ENCODE peak calls at places on chromosomes 4 and X, in eight cellular contexts. B is endodermal cell, Q is pancreas, J is IMR-90, M is mesenchymal stem cell, W is endothelial cell of umbilical vein, T is hepatocyte, Z is DND-41. V is an unnamed sample. For H3K4me1, the result is how much of the 10 kb centered on the place peaks cover.

GRCh38 chr4:5710962-5711478 is at the start of gene EVC:
- DNase-seq in Q (peak), Z (no peak), M (peak), B (peak), T (peak), W (peak), J (peak), V (no peak)

GRCh38 chr4:81572398-81572797 is 100.7 kb upstream of the RASGEF1B start:
- DNase-seq in W (no peak), Z (no peak), M (no peak), B (no peak), J (no peak), Q (no peak), T (no peak), V (no peak)

GRCh38 chr4:4490041-4490440 is 51.8 kb downstream of the STX18 start:
- DNase-seq in W (no peak), Q (no peak), T (no peak), J (peak), B (no peak), Z (no peak), M (peak), V (no peak)

GRCh38 chr4:87985097-87985886 is 9.8 kb downstream of the SPP1 start:
- DNase-seq in T (peak), J (peak), Q (peak), W (peak), M (peak), Z (peak), B (peak), V (peak)

GRCh38 chr4:10032625-10033024 is 11.3 kb upstream of the SLC2A9 start:
- DNase-seq in W (no peak), B (peak), M (no peak), J (peak), T (no peak), Z (no peak), Q (no peak), V (no peak)

GRCh38 chr4:170979736-170980135 is 833.5 kb upstream of the GALNTL6 start:
- DNase-seq in J (no peak), Z (no peak), M (peak), T (peak), Q (no peak), B (peak), W (no peak), V (no peak)

GRCh38 chrX:19156223-19156622 is 34.0 kb upstream of the ADGRG2 start:
- DNase-seq in Z (no peak), J (no peak), T (no peak), B (peak), M (no peak), W (no peak), Q (no peak), V (no peak)

GRCh38 chr4:883377-884095 is 48.6 kb downstream of the GAK start:
- DNase-seq in W (no peak), J (no peak), B (no peak), T (no peak), M (no peak), Q (no peak), Z (no peak), V (no peak)

GRCh38 chrX:65668362-65669310 is 1.2 kb downstream of the MSN start:
- DNase-seq in T (peak), M (peak), B (peak), W (peak), Q (peak), Z (peak), J (peak), V (peak)

GRCh38 chrX:118975831-118976598 is 1.6 kb downstream of the LONRF3 start:
- DNase-seq in T (peak), W (peak), B (peak), Q (peak), J (peak), Z (no peak), M (peak), V (peak)

GRCh38 chr4:171142639-171143038 is 670.6 kb upstream of the GALNTL6 start:
- DNase-seq in B (no peak), M (no peak), W (no peak), Q (no peak), T (no peak), Z (no peak), J (no peak), V (no peak)

GRCh38 chrX:70360366-70360765 is 62.7 kb upstream of the GDPD2 start:
- DNase-seq in Q (no peak), W (no peak), Z (no peak), B (no peak), J (no peak), T (no peak), M (no peak), V (no peak)

GRCh38 chr4:10063544-10064300 is 42.4 kb upstream of the SLC2A9 start:
- DNase-seq in W (peak), J (peak), M (peak), Q (no peak), Z (no peak), B (peak), T (peak), V (no peak)

GRCh38 chr4:185504098-185505047 is 30.9 kb downstream of the PDLIM3 start:
- DNase-seq in W (no peak), Z (no peak), B (no peak), T (no peak), J (peak), M (peak), Q (no peak), V (no peak)

GRCh38 chrX:116240446-116240845 is 69.9 kb downstream of the AGTR2 start:
- DNase-seq in W (no peak), B (no peak), Q (no peak), J (no peak), Z (no peak), T (no peak), M (no peak), V (no peak)

GRCh38 chr4:53658029-53658428 is 66.7 kb upstream of the LNX1 start:
- DNase-seq in B (no peak), M (no peak), T (no peak), Q (no peak), W (no peak), Z (no peak), J (no peak), V (no peak)

GRCh38 chr4:71147261-71147660 is 153.8 kb downstream of the DCK start:
- DNase-seq in M (no peak), J (peak), W (no peak), B (no peak), Q (no peak), T (no peak), Z (no peak), V (no peak)

GRCh38 chr4:37835031-37835430 is 8.5 kb downstream of the PGM2 start:
- DNase-seq in M (no peak), J (no peak), T (no peak), B (no peak), Q (no peak), W (no peak), Z (no peak), V (no peak)

GRCh38 chrX:153449306-153450113 is 3.7 kb upstream of the TREX2 start:
- DNase-seq in T (peak), W (no peak), M (no peak), J (no peak), Q (peak), B (no peak), Z (no peak), V (no peak)

GRCh38 chrX:88425739-88426138 is 321.3 kb upstream of the CPXCR1 start:
- DNase-seq in Z (no peak), B (no peak), M (no peak), T (peak), Q (no peak), J (no peak), W (peak), V (no peak)

GRCh38 chrX:96538104-96538725 is 146.4 kb upstream of the DIAPH2 start:
- DNase-seq in M (no peak), B (peak), J (no peak), W (no peak), Q (no peak), Z (no peak), T (no peak), V (no peak)

GRCh38 chrX:133415276-133416105 is at the start of gene GPC4:
- DNase-seq in M (peak), J (no peak), W (no peak), Z (peak), B (peak), T (peak), Q (peak), V (no peak)

GRCh38 chr4:8200302-8200975 is 1.3 kb downstream of the SH3TC1 start:
- DNase-seq in B (no peak), T (peak), Z (no peak), W (peak), M (peak), J (peak), Q (peak), V (peak)

GRCh38 chrX:80246273-80246672 is 174.0 kb upstream of the TENT5D start:
- DNase-seq in Z (no peak), M (no peak), Q (no peak), J (no peak), T (no peak), W (no peak), B (no peak), V (no peak)

GRCh38 chrX:152926279-152926678 is 28.4 kb downstream of the ZNF185 start:
- DNase-seq in T (peak), J (peak), M (peak), W (peak), B (peak), Q (no peak), Z (peak), V (peak)

GRCh38 chr4:100357542-100357941 is 160.3 kb downstream of the EMCN start:
- DNase-seq in W (no peak), J (no peak), B (no peak), T (no peak), Q (no peak), M (no peak), Z (no peak), V (no peak)

GRCh38 chrX:15395794-15396193 is 11.6 kb upstream of the VEGFD start:
- DNase-seq in M (no peak), W (no peak), Q (no peak), T (no peak), J (no peak), Z (no peak), B (no peak), V (no peak)

GRCh38 chrX:1295550-1295949 is 26.9 kb downstream of the CSF2RA start:
- DNase-seq in J (no peak), B (no peak), Q (no peak), T (no peak), Z (no peak), M (no peak), W (no peak), V (no peak)

GRCh38 chrX:82757614-82758013 is 750.5 kb upstream of the POU3F4 start:
- DNase-seq in Q (no peak), W (no peak), B (no peak), M (no peak), T (no peak), J (no peak), Z (no peak), V (no peak)

GRCh38 chr4:37467824-37468223 is 218.4 kb downstream of the RELL1 start:
- DNase-seq in W (no peak), M (no peak), J (no peak), Q (no peak), Z (no peak), B (no peak), T (no peak), V (no peak)

GRCh38 chr4:77127837-77128621 is 29.0 kb upstream of the CCNG2 start:
- DNase-seq in W (no peak), J (no peak), T (no peak), Z (no peak), M (no peak), Q (no peak), B (peak), V (no peak)

GRCh38 chr4:138158746-138159297 is 83.3 kb downstream of the SLC7A11 start:
- DNase-seq in M (peak), W (peak), Q (no peak), B (no peak), T (no peak), J (peak), Z (no peak), V (no peak)

GRCh38 chrX:134948333-134949241 is 42.2 kb upstream of the SMIM10 start:
- DNase-seq in Z (no peak), J (peak), Q (no peak), M (peak), W (peak), B (no peak), T (peak), V (no peak)

GRCh38 chr4:1260418-1261106 is 11.6 kb upstream of the CTBP1 start:
- DNase-seq in T (no peak), Q (no peak), Z (no peak), B (no peak), M (no peak), J (no peak), W (peak), V (no peak)

GRCh38 chrX:135481696-135482179 is 38.7 kb upstream of the INTS6L start:
- DNase-seq in Q (no peak), B (no peak), J (no peak), W (no peak), M (no peak), Z (no peak), T (no peak), V (no peak)

GRCh38 chr4:879730-880079 is 52.4 kb downstream of the GAK start:
- DNase-seq in B (no peak), M (no peak), Q (no peak), J (no peak), Z (no peak), W (no peak), T (no peak), V (peak)

GRCh38 chr4:38072578-38072977 is 112.4 kb downstream of the PTTG2 start:
- DNase-seq in J (no peak), Q (no peak), B (no peak), Z (no peak), W (no peak), M (peak), T (no peak), V (no peak)

GRCh38 chr4:40515037-40515397 is 114.6 kb downstream of the RBM47 start:
- DNase-seq in B (no peak), W (no peak), Q (no peak), Z (no peak), M (no peak), T (peak), J (peak), V (no peak)

GRCh38 chr4:10045481-10045880 is 24.2 kb upstream of the SLC2A9 start:
- DNase-seq in B (no peak), Q (no peak), T (peak), W (no peak), M (peak), J (peak), Z (no peak), V (no peak)

DNA sequence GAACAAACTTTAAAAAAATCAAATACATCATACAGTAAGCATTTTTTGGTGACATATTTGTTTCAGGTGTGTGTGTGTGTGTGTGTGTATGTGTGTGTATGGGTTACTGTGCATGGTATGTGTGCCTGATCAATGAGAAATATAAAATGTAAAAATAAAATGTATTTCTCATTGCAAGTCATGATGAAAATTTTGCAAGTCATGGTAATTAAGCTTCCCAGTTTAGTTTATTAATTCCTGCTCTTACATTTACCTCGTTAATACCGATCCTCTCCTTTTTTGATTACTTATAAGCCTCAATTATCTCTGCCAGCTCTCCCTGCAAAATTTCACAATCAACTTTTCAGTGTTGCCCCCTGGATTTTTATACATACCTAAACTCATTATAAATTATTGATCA is 114.6 kb upstream of the ADGRL3 start:
- DNase-seq in M (no peak), B (no peak), W (no peak), Q (no peak), J (no peak), Z (no peak), T (no peak), V (no peak)
- H3K27ac ChIP-seq in M (no peak), B (no peak), W (no peak), Q (no peak), J (no peak), Z (no peak), T (no peak), V (no peak)

GRCh38 chr4:7067523-7068278 is at the start of gene GRPEL1:
- DNase-seq in T (peak), Z (peak), W (peak), J (peak), Q (peak), B (peak), M (peak), V (peak)

GRCh38 chr4:7068279-7068842 is 497 bp upstream of the GRPEL1 start:
- DNase-seq in T (no peak), Q (no peak), Z (no peak), J (no peak), B (no peak), M (no peak), W (no peak), V (no peak)

GRCh38 chr4:7066006-7066405 is 1.9 kb downstream of the GRPEL1 start:
- DNase-seq in W (no peak), J (no peak), T (no peak), Q (no peak), B (no peak), Z (no peak), M (no peak), V (no peak)

GRCh38 chr4:7067147-7067522 is 729 bp downstream of the GRPEL1 start:
- DNase-seq in M (peak), B (no peak), Q (peak), Z (no peak), J (no peak), T (no peak), W (peak), V (no peak)

GRCh38 chr4:7066493-7066892 is 1.4 kb downstream of the GRPEL1 start:
- DNase-seq in Q (no peak), W (no peak), M (no peak), T (no peak), J (no peak), Z (no peak), B (no peak), V (no peak)
- H3K4me3 ChIP-seq in Q (no peak), W (peak), M (no peak), T (peak), J (peak), Z (peak), B (peak), V (peak)

DNA sequence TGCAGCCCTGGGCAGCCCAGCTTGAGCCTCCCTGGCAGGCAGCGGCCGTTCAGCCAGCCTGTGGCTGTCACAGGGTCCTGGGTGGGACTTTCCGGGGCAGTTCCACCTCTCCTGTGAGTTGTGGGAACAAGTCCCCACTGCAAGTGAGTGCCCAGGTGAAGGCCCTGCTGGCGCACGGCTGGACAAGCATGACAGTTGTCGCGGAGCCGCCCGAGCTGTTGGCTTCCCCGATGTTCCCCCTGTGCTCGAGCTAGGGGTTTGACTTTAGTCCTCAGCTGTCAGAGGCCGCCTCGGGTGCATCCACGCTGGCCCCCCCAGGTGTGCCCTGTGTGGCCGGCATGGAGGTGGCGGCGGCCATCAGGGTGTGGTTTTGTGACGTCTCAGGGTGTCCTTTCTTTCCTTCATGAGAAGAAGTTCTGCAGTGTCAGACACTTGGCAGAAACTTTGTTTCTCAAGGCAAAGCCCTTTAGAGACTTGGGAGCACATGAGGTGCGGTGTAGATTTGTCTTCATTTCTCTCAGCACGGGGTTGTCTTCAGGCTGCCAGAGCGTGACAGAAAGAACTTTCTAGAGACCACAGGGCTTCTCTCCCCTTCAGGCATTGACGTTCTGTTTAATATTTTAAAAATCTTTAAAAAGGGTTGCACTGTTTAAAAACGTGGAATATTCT is 69.4 kb upstream of the HGFAC start:
- DNase-seq in T (peak), M (no peak), Q (no peak), Z (no peak), J (no peak), B (no peak), W (no peak), V (no peak)
- H3K4me1 ChIP-seq in T (under half), M (half or more), Q (under half), Z (under half), J (under half), B (under half), W (under half), V (under half)

GRCh38 chr4:99305638-99306380 is 15.0 kb upstream of the ADH1A start:
- DNase-seq in M (no peak), Z (no peak), Q (no peak), B (no peak), T (no peak), W (no peak), J (no peak), V (no peak)

GRCh38 chr4:99301376-99302164 is 10.8 kb upstream of the ADH1A start:
- DNase-seq in Z (no peak), J (peak), M (peak), B (no peak), T (no peak), Q (no peak), W (no peak), V (no peak)

DNA sequence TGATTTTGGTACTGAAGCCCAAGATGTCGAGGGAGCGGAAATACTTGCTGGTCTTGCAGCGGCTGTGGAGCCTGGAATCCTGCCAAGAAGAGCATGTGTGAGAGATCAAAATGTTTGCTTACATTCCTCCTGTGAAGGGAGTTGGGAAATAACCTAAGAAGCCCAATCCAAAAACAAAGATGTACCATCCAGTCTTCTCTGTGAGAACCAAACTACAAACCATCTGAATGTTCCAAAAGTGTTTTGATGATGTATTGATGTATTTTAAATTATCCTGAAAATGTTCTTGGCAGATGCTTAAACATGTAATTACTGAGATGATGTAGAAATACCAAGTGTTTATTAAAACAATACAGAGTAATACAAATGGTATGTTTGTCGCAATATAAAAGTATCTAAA is 10.1 kb upstream of the ADH1A start:
- DNase-seq in T (peak), W (no peak), B (no peak), Z (no peak), M (peak), Q (peak), J (peak), V (no peak)
- H3K27ac ChIP-seq in T (no peak), W (no peak), B (no peak), Z (no peak), M (peak), Q (no peak), J (peak), V (no peak)

V was measured in CD4-positive, alpha-beta memory T cell.